ENCODE peak calls at places on chromosomes 11 and 22, in ten cellular contexts. One of them, this sample, is unnamed.

GRCh38 chr11:110160016-110160415 is 66.8 kb downstream of the ZC3H12C start:
- DNase-seq in HuH-7: no peak
- DNase-seq in WTC11: no peak
- DNase-seq in esophagus squamous epithelium: no peak
- DNase-seq in cardiac muscle cell: no peak
- DNase-seq in NCI-H510A treated with DMSO at 0.1 percent for 48 hours: no peak
- DNase-seq in left ventricle myocardium inferior: no peak
- DNase-seq in NCI-H2081: no peak
- DNase-seq in HepG2: no peak
- DNase-seq in iPS-NIHi11: no peak
- DNase-seq in this sample: no peak

GRCh38 chr11:45147871-45148270 is 1.4 kb downstream of the PRDM11 start:
- DNase-seq in WTC11: no peak
- DNase-seq in HuH-7: no peak
- DNase-seq in esophagus squamous epithelium: no peak
- DNase-seq in NCI-H2081: no peak
- DNase-seq in NCI-H510A treated with DMSO at 0.1 percent for 48 hours: no peak
- DNase-seq in iPS-NIHi11: no peak
- DNase-seq in cardiac muscle cell: no peak
- DNase-seq in HepG2: no peak
- DNase-seq in left ventricle myocardium inferior: no peak
- DNase-seq in this sample: no peak

GRCh38 chr22:49660794-49661781 is 166.6 kb downstream of the BRD1 start:
- DNase-seq in iPS-NIHi11: no peak
- DNase-seq in WTC11: peak
- DNase-seq in cardiac muscle cell: no peak
- DNase-seq in NCI-H2081: peak
- DNase-seq in HepG2: no peak
- DNase-seq in HuH-7: no peak
- DNase-seq in esophagus squamous epithelium: no peak
- DNase-seq in NCI-H510A treated with DMSO at 0.1 percent for 48 hours: peak
- DNase-seq in left ventricle myocardium inferior: no peak
- DNase-seq in this sample: no peak

GRCh38 chr11:102361100-102362021 is 14.3 kb downstream of the BIRC2 start:
- DNase-seq in HuH-7: no peak
- DNase-seq in esophagus squamous epithelium: no peak
- DNase-seq in iPS-NIHi11: no peak
- DNase-seq in WTC11: no peak
- DNase-seq in HepG2: no peak
- DNase-seq in NCI-H2081: no peak
- DNase-seq in NCI-H510A treated with DMSO at 0.1 percent for 48 hours: no peak
- DNase-seq in left ventricle myocardium inferior: no peak
- DNase-seq in cardiac muscle cell: no peak
- DNase-seq in this sample: no peak

GRCh38 chr11:97772696-97773095 is 1248.1 kb upstream of the CNTN5 start:
- DNase-seq in iPS-NIHi11: no peak
- DNase-seq in WTC11: no peak
- DNase-seq in esophagus squamous epithelium: no peak
- DNase-seq in HepG2: no peak
- DNase-seq in NCI-H2081: no peak
- DNase-seq in HuH-7: no peak
- DNase-seq in left ventricle myocardium inferior: no peak
- DNase-seq in NCI-H510A treated with DMSO at 0.1 percent for 48 hours: no peak
- DNase-seq in cardiac muscle cell: peak
- DNase-seq in this sample: no peak

GRCh38 chr11:116379185-116379828 is 393.5 kb downstream of the BUD13 start:
- DNase-seq in NCI-H2081: no peak
- DNase-seq in left ventricle myocardium inferior: no peak
- DNase-seq in cardiac muscle cell: peak
- DNase-seq in HepG2: peak
- DNase-seq in NCI-H510A treated with DMSO at 0.1 percent for 48 hours: no peak
- DNase-seq in HuH-7: peak
- DNase-seq in esophagus squamous epithelium: no peak
- DNase-seq in WTC11: peak
- DNase-seq in iPS-NIHi11: peak
- DNase-seq in this sample: peak

GRCh38 chr11:129655247-129655832 is 160.3 kb upstream of the TMEM45B start:
- DNase-seq in left ventricle myocardium inferior: no peak
- DNase-seq in NCI-H2081: no peak
- DNase-seq in HepG2: no peak
- DNase-seq in WTC11: no peak
- DNase-seq in cardiac muscle cell: no peak
- DNase-seq in iPS-NIHi11: no peak
- DNase-seq in esophagus squamous epithelium: no peak
- DNase-seq in HuH-7: no peak
- DNase-seq in NCI-H510A treated with DMSO at 0.1 percent for 48 hours: no peak
- DNase-seq in this sample: no peak

GRCh38 chr11:128669491-128669890 is 24.4 kb upstream of the FLI1 start:
- DNase-seq in NCI-H2081: no peak
- DNase-seq in WTC11: no peak
- DNase-seq in iPS-NIHi11: no peak
- DNase-seq in NCI-H510A treated with DMSO at 0.1 percent for 48 hours: no peak
- DNase-seq in HepG2: no peak
- DNase-seq in esophagus squamous epithelium: no peak
- DNase-seq in HuH-7: no peak
- DNase-seq in left ventricle myocardium inferior: no peak
- DNase-seq in cardiac muscle cell: no peak
- DNase-seq in this sample: no peak

GRCh38 chr22:42622061-42622710 is 7.5 kb upstream of the POLDIP3 start:
- DNase-seq in WTC11: no peak
- DNase-seq in NCI-H2081: no peak
- DNase-seq in esophagus squamous epithelium: no peak
- DNase-seq in HepG2: no peak
- DNase-seq in HuH-7: no peak
- DNase-seq in NCI-H510A treated with DMSO at 0.1 percent for 48 hours: no peak
- DNase-seq in left ventricle myocardium inferior: no peak
- DNase-seq in cardiac muscle cell: no peak
- DNase-seq in iPS-NIHi11: no peak
- DNase-seq in this sample: no peak

GRCh38 chr11:8220261-8221024 is 43.2 kb downstream of the LMO1 start:
- DNase-seq in NCI-H2081: no peak
- DNase-seq in NCI-H510A treated with DMSO at 0.1 percent for 48 hours: no peak
- DNase-seq in iPS-NIHi11: no peak
- DNase-seq in WTC11: no peak
- DNase-seq in HepG2: no peak
- DNase-seq in esophagus squamous epithelium: no peak
- DNase-seq in left ventricle myocardium inferior: no peak
- DNase-seq in cardiac muscle cell: no peak
- DNase-seq in HuH-7: no peak
- DNase-seq in this sample: no peak

GRCh38 chr11:114774599-114775365 is 96.5 kb downstream of the NXPE2 start:
- DNase-seq in NCI-H2081: peak
- DNase-seq in left ventricle myocardium inferior: no peak
- DNase-seq in WTC11: peak
- DNase-seq in HepG2: peak
- DNase-seq in esophagus squamous epithelium: no peak
- DNase-seq in cardiac muscle cell: peak
- DNase-seq in HuH-7: peak
- DNase-seq in iPS-NIHi11: peak
- DNase-seq in NCI-H510A treated with DMSO at 0.1 percent for 48 hours: peak
- DNase-seq in this sample: no peak

GRCh38 chr11:103035656-103036434 is 56.1 kb downstream of the DCUN1D5 start:
- DNase-seq in WTC11: no peak
- DNase-seq in cardiac muscle cell: peak
- DNase-seq in NCI-H2081: peak
- DNase-seq in HepG2: peak
- DNase-seq in esophagus squamous epithelium: no peak
- DNase-seq in left ventricle myocardium inferior: no peak
- DNase-seq in HuH-7: peak
- DNase-seq in NCI-H510A treated with DMSO at 0.1 percent for 48 hours: peak
- DNase-seq in iPS-NIHi11: peak
- DNase-seq in this sample: no peak

GRCh38 chr22:36104988-36105387 is 55.6 kb downstream of the APOL3 start:
- DNase-seq in esophagus squamous epithelium: no peak
- DNase-seq in HuH-7: no peak
- DNase-seq in HepG2: no peak
- DNase-seq in WTC11: no peak
- DNase-seq in left ventricle myocardium inferior: no peak
- DNase-seq in NCI-H2081: no peak
- DNase-seq in iPS-NIHi11: no peak
- DNase-seq in NCI-H510A treated with DMSO at 0.1 percent for 48 hours: no peak
- DNase-seq in cardiac muscle cell: no peak
- DNase-seq in this sample: no peak

GRCh38 chr22:44451016-44451415 is 47.0 kb downstream of the RTL6 start:
- DNase-seq in WTC11: no peak
- DNase-seq in iPS-NIHi11: no peak
- DNase-seq in HuH-7: no peak
- DNase-seq in NCI-H510A treated with DMSO at 0.1 percent for 48 hours: no peak
- DNase-seq in NCI-H2081: no peak
- DNase-seq in left ventricle myocardium inferior: no peak
- DNase-seq in HepG2: no peak
- DNase-seq in esophagus squamous epithelium: no peak
- DNase-seq in cardiac muscle cell: no peak
- DNase-seq in this sample: no peak

GRCh38 chr22:19405652-19406051 is 25.9 kb downstream of the HIRA start:
- DNase-seq in HepG2: no peak
- DNase-seq in NCI-H2081: no peak
- DNase-seq in esophagus squamous epithelium: no peak
- DNase-seq in WTC11: no peak
- DNase-seq in cardiac muscle cell: no peak
- DNase-seq in HuH-7: no peak
- DNase-seq in left ventricle myocardium inferior: no peak
- DNase-seq in iPS-NIHi11: no peak
- DNase-seq in NCI-H510A treated with DMSO at 0.1 percent for 48 hours: no peak
- DNase-seq in this sample: no peak

GRCh38 chr11:64744544-64745218 is 739 bp upstream of the RASGRP2 start:
- DNase-seq in NCI-H510A treated with DMSO at 0.1 percent for 48 hours: no peak
- DNase-seq in cardiac muscle cell: peak
- DNase-seq in esophagus squamous epithelium: no peak
- DNase-seq in NCI-H2081: no peak
- DNase-seq in WTC11: no peak
- DNase-seq in HuH-7: no peak
- DNase-seq in left ventricle myocardium inferior: no peak
- DNase-seq in HepG2: no peak
- DNase-seq in iPS-NIHi11: peak
- DNase-seq in this sample: peak

GRCh38 chr11:16157327-16157726 is 199.0 kb downstream of the SOX6 start:
- DNase-seq in NCI-H2081: no peak
- DNase-seq in NCI-H510A treated with DMSO at 0.1 percent for 48 hours: no peak
- DNase-seq in HuH-7: no peak
- DNase-seq in left ventricle myocardium inferior: no peak
- DNase-seq in iPS-NIHi11: no peak
- DNase-seq in HepG2: no peak
- DNase-seq in WTC11: no peak
- DNase-seq in esophagus squamous epithelium: no peak
- DNase-seq in cardiac muscle cell: no peak
- DNase-seq in this sample: no peak

GRCh38 chr22:41833369-41834004 is 582 bp downstream of the SREBF2 start:
- DNase-seq in left ventricle myocardium inferior: peak
- DNase-seq in WTC11: peak
- DNase-seq in NCI-H510A treated with DMSO at 0.1 percent for 48 hours: no peak
- DNase-seq in cardiac muscle cell: peak
- DNase-seq in iPS-NIHi11: peak
- DNase-seq in HepG2: no peak
- DNase-seq in HuH-7: no peak
- DNase-seq in esophagus squamous epithelium: no peak
- DNase-seq in NCI-H2081: peak
- DNase-seq in this sample: peak

GRCh38 chr22:49663823-49664222 is 163.8 kb downstream of the BRD1 start:
- DNase-seq in left ventricle myocardium inferior: no peak
- DNase-seq in HepG2: no peak
- DNase-seq in WTC11: no peak
- DNase-seq in NCI-H510A treated with DMSO at 0.1 percent for 48 hours: no peak
- DNase-seq in NCI-H2081: no peak
- DNase-seq in cardiac muscle cell: no peak
- DNase-seq in iPS-NIHi11: no peak
- DNase-seq in esophagus squamous epithelium: no peak
- DNase-seq in HuH-7: no peak
- DNase-seq in this sample: no peak

This sample was measured in right cardiac atrium.